ENCODE peak calls at places on chromosomes 7 and 10, in five cellular contexts. E, J, C, U and Q are unnamed samples.

GRCh38 chr7:28174901-28175661 is 5.5 kb downstream of the JAZF1 start:
- DNase-seq in E (no peak), J (no peak), C (no peak), U (no peak), Q (no peak)

GRCh38 chr7:79982151-79982770 is 152.4 kb upstream of the GNAI1 start:
- DNase-seq in E (no peak), J (no peak), C (peak), U (peak), Q (peak)

GRCh38 chr7:69722836-69723235 is 124.6 kb downstream of the AUTS2 start:
- DNase-seq in E (no peak), J (no peak), C (peak), U (peak), Q (peak)

GRCh38 chr7:91892821-91893340 is 12.4 kb upstream of the MTERF1 start:
- DNase-seq in E (no peak), J (no peak), C (peak), U (peak), Q (peak)

GRCh38 chr10:36443233-36443632 is 682.2 kb upstream of the ANKRD30A start:
- DNase-seq in E (no peak), J (no peak), C (no peak), U (no peak), Q (no peak)

GRCh38 chr7:95950698-95951097 is 178.3 kb downstream of the DYNC1I1 start:
- DNase-seq in E (no peak), J (no peak), C (no peak), U (no peak), Q (peak)

GRCh38 chr7:68936501-68936900 is 661.8 kb upstream of the AUTS2 start:
- DNase-seq in E (no peak), J (no peak), C (no peak), U (no peak), Q (no peak)

GRCh38 chr7:93558705-93559614 is 15.6 kb downstream of the CALCR start:
- DNase-seq in E (no peak), J (no peak), C (peak), U (peak), Q (no peak)

GRCh38 chr10:63605568-63605967 is 84.4 kb downstream of the REEP3 start:
- DNase-seq in E (no peak), J (no peak), C (peak), U (no peak), Q (no peak)

GRCh38 chr10:103872137-103872933 is 17.0 kb upstream of the SH3PXD2A start:
- DNase-seq in E (no peak), J (peak), C (peak), U (peak), Q (peak)

GRCh38 chr7:135147341-135147898 is 452 bp upstream of the TMEM140 start:
- DNase-seq in E (no peak), J (no peak), C (no peak), U (no peak), Q (peak)

DNA sequence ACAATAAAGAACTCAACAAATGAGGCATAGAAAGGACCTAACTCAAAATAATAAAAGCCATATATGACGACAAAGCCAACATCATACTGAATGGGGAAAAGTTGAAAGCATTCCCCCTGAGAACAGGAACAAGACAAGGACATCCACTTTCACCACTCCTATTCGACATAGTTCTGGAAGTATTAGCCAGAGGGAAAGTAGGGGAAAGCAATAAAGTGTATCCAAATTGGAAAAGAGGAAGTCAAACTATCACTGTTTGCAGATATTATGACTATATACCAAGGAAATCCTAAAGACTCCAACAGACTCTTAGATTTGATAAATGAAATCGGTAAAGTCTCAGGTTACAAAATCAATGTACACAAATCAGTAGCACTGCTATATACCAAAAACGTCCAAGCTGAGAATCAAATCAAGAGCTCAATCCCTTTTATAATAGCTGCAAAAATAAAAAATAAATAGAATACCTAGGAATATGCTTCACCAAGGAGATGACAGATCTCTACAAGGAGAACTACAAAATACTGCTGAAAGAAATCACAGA is 4.8 kb downstream of the ANXA7 start:
- DNase-seq in E (no peak), J (no peak), C (no peak), U (no peak), Q (no peak)
- H3K4me3 ChIP-seq in E (no peak), J (no peak), C (no peak), U (no peak), Q (no peak)

DNA sequence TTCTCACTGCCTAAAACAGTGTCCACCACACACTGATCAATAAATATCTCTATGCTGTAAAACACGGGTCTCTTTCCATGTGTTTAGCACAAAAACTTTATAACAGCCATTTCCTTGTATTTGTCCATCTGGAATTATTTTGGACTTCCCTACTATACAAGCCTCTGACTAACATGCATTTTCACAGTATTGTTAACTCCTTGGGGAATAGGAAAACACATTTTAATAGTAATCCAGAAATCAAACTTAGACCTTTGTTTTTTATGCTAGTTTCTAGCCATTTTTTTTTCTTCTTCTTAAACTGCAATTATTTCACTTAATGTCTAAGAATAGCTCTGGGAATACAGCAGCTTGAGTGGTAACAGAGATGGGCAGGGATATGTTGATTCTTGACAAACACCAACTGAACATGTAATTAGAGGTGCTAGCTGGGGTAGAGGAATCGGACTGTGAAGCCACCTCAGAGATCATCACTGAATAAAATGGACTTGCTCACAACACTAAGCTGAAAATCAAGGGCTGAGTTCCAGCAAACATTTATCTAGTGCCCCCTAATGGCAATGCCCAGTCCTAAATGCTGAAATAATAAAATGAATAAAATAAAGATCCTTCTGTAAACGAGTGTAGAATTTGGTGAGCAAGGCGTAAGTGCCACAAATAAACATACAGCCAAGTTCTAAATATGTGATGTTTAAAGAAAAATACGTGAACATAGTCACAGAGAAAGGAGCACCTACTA is 593.1 kb downstream of the SORCS1 start:
- DNase-seq in E (no peak), J (no peak), C (peak), U (peak), Q (peak)
- TF ChIP-seq CTCF in E (no peak), J (no peak), C (peak), U (peak), Q (peak)

GRCh38 chr7:101882595-101883564 is 65.5 kb downstream of the CUX1 start:
- DNase-seq in E (no peak), J (peak), C (peak), U (peak), Q (peak)

GRCh38 chr7:101884671-101885596 is 67.5 kb downstream of the CUX1 start:
- DNase-seq in E (no peak), J (no peak), C (no peak), U (no peak), Q (no peak)

GRCh38 chr7:101890666-101891065 is 73.2 kb downstream of the CUX1 start:
- DNase-seq in E (no peak), J (no peak), C (no peak), U (no peak), Q (no peak)

GRCh38 chr7:101880536-101881443 is 63.4 kb downstream of the CUX1 start:
- DNase-seq in E (no peak), J (no peak), C (peak), U (peak), Q (peak)

DNA sequence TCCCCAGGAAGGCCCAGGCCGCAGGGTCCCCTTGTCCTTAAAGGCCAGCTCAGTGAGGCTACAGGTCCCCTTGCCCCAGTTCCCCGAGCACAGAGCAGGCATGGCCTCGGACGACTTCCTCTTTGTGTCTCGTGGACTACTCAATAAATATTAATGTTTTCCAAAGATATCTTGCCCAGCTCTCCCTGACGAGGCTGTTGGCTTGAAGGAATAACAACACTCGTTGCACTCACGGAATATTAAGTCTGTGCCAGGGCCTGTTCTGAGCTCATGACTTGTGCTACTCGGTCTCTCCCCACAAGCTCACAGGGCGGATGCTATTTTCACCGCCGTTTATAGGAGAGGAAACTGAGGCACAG is 68.2 kb downstream of the CUX1 start:
- DNase-seq in E (no peak), J (no peak), C (no peak), U (no peak), Q (no peak)
- H3K4me3 ChIP-seq in E (no peak), J (no peak), C (no peak), U (no peak), Q (no peak)

GRCh38 chr7:142407939-142408573 is 150.2 kb upstream of the PRSS58 start:
- DNase-seq in E (no peak), J (no peak), C (no peak), U (no peak), Q (no peak)

GRCh38 chr7:142401951-142402350 is 144.1 kb upstream of the PRSS58 start:
- DNase-seq in E (no peak), J (no peak), C (no peak), U (no peak), Q (no peak)

GRCh38 chr7:142408794-142409193 is 150.9 kb upstream of the PRSS58 start:
- DNase-seq in E (no peak), J (no peak), C (no peak), U (no peak), Q (no peak)

GRCh38 chr7:142409471-142409870 is 151.6 kb upstream of the PRSS58 start:
- DNase-seq in E (no peak), J (no peak), C (no peak), U (no peak), Q (no peak)

DNA sequence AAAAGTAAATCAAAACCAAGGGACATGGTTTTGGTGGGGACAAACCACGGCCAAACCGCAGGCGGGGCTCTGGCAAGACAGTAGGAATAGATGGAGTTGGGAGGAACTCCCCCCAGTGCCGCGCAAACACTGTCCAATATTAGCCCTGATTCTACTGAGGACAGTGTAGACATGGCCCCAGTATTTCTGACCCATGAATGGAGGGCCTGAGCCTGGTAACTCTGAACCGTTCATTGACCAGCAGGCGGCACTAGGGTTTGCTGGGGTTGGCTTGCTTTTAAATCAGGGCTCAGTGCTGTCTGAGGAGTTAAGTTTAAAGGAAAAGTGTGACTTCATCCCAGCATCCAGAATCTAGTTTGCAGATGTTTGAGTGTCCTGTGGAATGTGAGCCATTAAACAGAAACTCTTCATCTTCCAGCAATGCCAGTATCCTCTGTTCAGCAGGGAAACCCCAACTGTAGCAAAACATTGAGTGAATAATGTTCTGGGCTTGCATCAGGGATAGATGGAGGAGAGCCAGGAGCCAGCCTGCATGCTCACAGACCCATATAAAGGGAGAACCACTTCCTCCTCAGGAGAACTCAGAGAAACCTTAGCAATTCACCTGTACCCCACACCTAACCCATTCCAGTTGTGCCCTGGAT is 147.4 kb upstream of the PRSS58 start:
- DNase-seq in E (no peak), J (no peak), C (peak), U (peak), Q (peak)
- TF ChIP-seq CTCF in E (no peak), J (no peak), C (no peak), U (no peak), Q (peak)